ENCODE peak calls at places on chromosomes 3 and 15, in six cellular contexts. H is neuronal stem cell, K is trophoblast cell, L is mesenchymal stem cell, B is H1, I is IMR-90. X is an unnamed sample.

GRCh38 chr3:190076601-190077444 is 43.9 kb downstream of the P3H2 start:
- DNase-seq in H (peak), K (peak), L (peak), B (peak), I (peak), X (no peak)

GRCh38 chr3:189304465-189305341 is 132.9 kb downstream of the TPRG1 start:
- DNase-seq in H (no peak), K (peak), L (peak), B (peak), I (no peak), X (peak)

GRCh38 chr3:109900774-109901173 is 563.4 kb upstream of the DPPA4 start:
- DNase-seq in H (no peak), K (no peak), L (no peak), B (no peak), I (no peak), X (no peak)

GRCh38 chr3:71447197-71447596 is 136.3 kb downstream of the FOXP1 start:
- DNase-seq in H (no peak), K (no peak), L (no peak), B (no peak), I (no peak), X (no peak)

GRCh38 chr3:65945480-65945879 is 93.2 kb downstream of the MAGI1 start:
- DNase-seq in H (no peak), K (no peak), L (no peak), B (no peak), I (peak), X (no peak)

GRCh38 chr3:120457827-120458226 is 7.0 kb upstream of the FSTL1 start:
- DNase-seq in H (no peak), K (peak), L (no peak), B (no peak), I (peak), X (no peak)

GRCh38 chr3:56773588-56774330 is 28.0 kb downstream of the ARHGEF3 start:
- DNase-seq in H (no peak), K (no peak), L (no peak), B (no peak), I (no peak), X (no peak)

GRCh38 chr3:126023390-126023789 is 54.4 kb downstream of the ROPN1B start:
- DNase-seq in H (no peak), K (no peak), L (no peak), B (no peak), I (no peak), X (peak)

GRCh38 chr15:98428253-98428989 is 219.9 kb upstream of the IGF1R start:
- DNase-seq in H (peak), K (peak), L (peak), B (peak), I (peak), X (peak)

GRCh38 chr3:53238051-53238850 is 17.6 kb downstream of the TKT start:
- DNase-seq in H (no peak), K (peak), L (peak), B (no peak), I (peak), X (no peak)

GRCh38 chr3:32376098-32376497 is 15.6 kb upstream of the CMTM7 start:
- DNase-seq in H (no peak), K (no peak), L (no peak), B (no peak), I (peak), X (no peak)

GRCh38 chr15:35827949-35828348 is 282.0 kb upstream of the DPH6 start:
- DNase-seq in H (no peak), K (peak), L (peak), B (no peak), I (no peak), X (no peak)

GRCh38 chr3:141275973-141276372 is 44.3 kb downstream of the PXYLP1 start:
- DNase-seq in H (no peak), K (peak), L (peak), B (no peak), I (peak), X (no peak)

GRCh38 chr3:32759342-32759741 is 58.5 kb upstream of the TRIM71 start:
- DNase-seq in H (no peak), K (no peak), L (no peak), B (no peak), I (no peak), X (no peak)

GRCh38 chr3:31227152-31227581 is 305.6 kb upstream of the STT3B start:
- DNase-seq in H (no peak), K (peak), L (no peak), B (no peak), I (no peak), X (no peak)

GRCh38 chr3:35932995-35933394 is 293.7 kb downstream of the ARPP21 start:
- DNase-seq in H (no peak), K (peak), L (peak), B (no peak), I (peak), X (no peak)

GRCh38 chr3:38097446-38098375 is 39.2 kb downstream of the ACAA1 start:
- DNase-seq in H (no peak), K (no peak), L (no peak), B (no peak), I (no peak), X (peak)

GRCh38 chr3:169812124-169812843 is 386 bp upstream of the LRRIQ4 start:
- DNase-seq in H (peak), K (peak), L (peak), B (no peak), I (peak), X (peak)

GRCh38 chr15:55457401-55458022 is 49.2 kb downstream of the PIERCE2 start:
- DNase-seq in H (no peak), K (no peak), L (no peak), B (no peak), I (no peak), X (no peak)

GRCh38 chr15:53962646-53963561 is 15.3 kb upstream of the UNC13C start:
- DNase-seq in H (peak), K (peak), L (no peak), B (no peak), I (no peak), X (peak)

GRCh38 chr15:23869391-23869790 is 182.3 kb upstream of the NDN start:
- DNase-seq in H (peak), K (no peak), L (peak), B (no peak), I (no peak), X (peak)

GRCh38 chr15:77059761-77060345 is 11.1 kb downstream of the TSPAN3 start:
- DNase-seq in H (no peak), K (no peak), L (no peak), B (no peak), I (peak), X (no peak)

GRCh38 chr3:154129625-154130024 is 8.4 kb downstream of the ARHGEF26 start:
- DNase-seq in H (no peak), K (no peak), L (no peak), B (no peak), I (no peak), X (no peak)

GRCh38 chr15:33074942-33075341 is 119.6 kb downstream of the FMN1 start:
- DNase-seq in H (no peak), K (peak), L (no peak), B (no peak), I (no peak), X (peak)

GRCh38 chr15:39059886-39060285 is 495.3 kb upstream of the RASGRP1 start:
- DNase-seq in H (no peak), K (no peak), L (peak), B (no peak), I (peak), X (no peak)

GRCh38 chr3:172222474-172223071 is 183.2 kb downstream of the FNDC3B start:
- DNase-seq in H (no peak), K (no peak), L (no peak), B (no peak), I (no peak), X (no peak)

GRCh38 chr15:75454471-75455418 is 3.3 kb upstream of the SIN3A start:
- DNase-seq in H (peak), K (peak), L (peak), B (no peak), I (no peak), X (peak)

GRCh38 chr15:94075349-94075748 is 156.0 kb upstream of the MCTP2 start:
- DNase-seq in H (no peak), K (no peak), L (peak), B (no peak), I (peak), X (no peak)

GRCh38 chr3:32937331-32937730 is 14.1 kb upstream of the CCR4 start:
- DNase-seq in H (no peak), K (no peak), L (peak), B (no peak), I (no peak), X (peak)

GRCh38 chr3:197599089-197599765 is 43.5 kb upstream of the BDH1 start:
- DNase-seq in H (peak), K (peak), L (peak), B (peak), I (peak), X (peak)

GRCh38 chr15:99452728-99453643 is 112.8 kb upstream of the MEF2A start:
- DNase-seq in H (no peak), K (peak), L (peak), B (no peak), I (peak), X (no peak)

GRCh38 chr15:99546436-99547100 is 19.2 kb upstream of the MEF2A start:
- DNase-seq in H (no peak), K (no peak), L (no peak), B (no peak), I (no peak), X (no peak)

GRCh38 chr15:40696228-40696627 is 1.3 kb downstream of the RAD51 start:
- DNase-seq in H (no peak), K (peak), L (no peak), B (no peak), I (no peak), X (no peak)
- H3K9ac ChIP-seq in H (peak), K (no peak), L (peak), B (no peak), I (no peak), X (no peak)

GRCh38 chr3:63135362-63135761 is 142.7 kb upstream of the SYNPR start:
- DNase-seq in H (peak), K (no peak), L (no peak), B (no peak), I (no peak), X (no peak)

GRCh38 chr3:63128380-63128779 is 149.7 kb upstream of the SYNPR start:
- DNase-seq in H (no peak), K (no peak), L (no peak), B (no peak), I (no peak), X (peak)

GRCh38 chr3:63130625-63131024 is 147.5 kb upstream of the SYNPR start:
- DNase-seq in H (no peak), K (no peak), L (no peak), B (no peak), I (no peak), X (no peak)

GRCh38 chr3:63132456-63133250 is 145.5 kb upstream of the SYNPR start:
- DNase-seq in H (no peak), K (no peak), L (no peak), B (no peak), I (no peak), X (no peak)
- H3K4ac ChIP-seq in H (no peak), K (no peak), L (no peak), B (no peak), I (no peak), X (no peak)

GRCh38 chr15:100818927-100819326 is 60.7 kb upstream of the ALDH1A3 start:
- DNase-seq in H (no peak), K (no peak), L (no peak), B (no peak), I (peak), X (no peak)

GRCh38 chr15:100824211-100824610 is 55.4 kb upstream of the ALDH1A3 start:
- DNase-seq in H (no peak), K (no peak), L (no peak), B (no peak), I (no peak), X (no peak)

GRCh38 chr15:100821327-100821726 is 58.3 kb upstream of the ALDH1A3 start:
- DNase-seq in H (no peak), K (no peak), L (no peak), B (no peak), I (no peak), X (no peak)
- H3K14ac ChIP-seq in H (no peak), K (no peak), L (no peak), B (no peak), I (no peak), X (no peak)

DNA sequence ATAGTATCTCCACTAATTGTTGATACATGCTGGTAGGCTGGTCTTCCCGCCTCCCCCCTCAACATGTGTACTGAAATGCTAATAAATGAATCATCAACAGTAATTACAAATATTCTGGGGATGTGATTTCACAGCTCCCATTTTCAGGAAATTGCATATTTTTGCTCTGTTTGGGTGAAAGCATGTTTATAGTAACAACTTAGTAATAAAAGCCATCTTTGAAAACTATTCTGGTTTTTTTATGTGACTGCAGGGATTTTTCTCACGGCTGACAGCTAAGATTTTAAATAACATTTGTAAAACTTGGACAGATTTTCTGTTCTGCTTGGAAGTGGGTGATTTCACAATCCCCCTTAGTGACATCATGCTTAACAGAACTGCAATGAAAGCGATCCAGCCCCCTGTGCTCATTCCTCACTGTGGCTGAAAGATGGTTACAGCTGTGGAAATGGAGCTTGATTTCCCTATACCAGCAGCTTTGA is 25.6 kb upstream of the FAM174B start:
- DNase-seq in H (no peak), K (peak), L (peak), B (no peak), I (peak), X (no peak)
- H3K9ac ChIP-seq in H (no peak), K (no peak), L (peak), B (no peak), I (no peak), X (no peak)

GRCh38 chr15:66635006-66635405 is 67.0 kb upstream of the SMAD6 start:
- DNase-seq in H (no peak), K (no peak), L (no peak), B (no peak), I (no peak), X (no peak)
- H3K4ac ChIP-seq in H (no peak), K (no peak), L (no peak), B (no peak), I (no peak), X (no peak)

GRCh38 chr3:152174876-152175575 is 93.7 kb upstream of the MBNL1 start:
- DNase-seq in H (no peak), K (no peak), L (no peak), B (no peak), I (peak), X (no peak)
- H3K14ac ChIP-seq in H (no peak), K (no peak), L (no peak), B (no peak), I (peak), X (no peak)

DNA sequence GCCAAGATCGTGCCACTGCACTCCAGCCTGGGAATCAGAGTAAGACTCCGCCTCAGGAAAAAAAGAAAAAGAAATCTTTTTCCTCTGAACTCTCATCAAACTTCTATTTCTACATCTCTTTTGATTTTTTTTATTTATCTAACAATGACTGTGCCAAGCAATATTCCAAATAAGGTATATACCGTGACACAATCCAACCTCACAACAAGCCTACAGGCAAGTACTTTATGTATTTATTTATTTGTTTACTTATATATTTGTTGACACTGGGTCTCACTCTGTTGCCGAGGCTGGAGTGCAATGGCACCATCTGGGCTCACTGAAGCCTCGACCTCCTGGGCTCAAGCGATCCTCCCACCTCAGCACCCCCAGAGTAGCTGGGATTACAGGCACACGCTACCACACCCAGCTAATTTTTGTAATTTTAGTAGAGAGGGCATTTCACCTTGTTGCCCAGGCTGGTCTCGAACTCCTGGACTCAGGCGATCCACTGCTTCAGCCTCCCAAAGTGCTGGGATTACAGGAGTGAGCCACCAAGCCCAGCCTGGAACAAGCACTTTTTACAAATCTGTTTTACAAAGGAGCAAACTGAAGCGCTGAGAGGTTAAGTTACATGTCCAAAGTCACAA is 94.9 kb upstream of the CHD2 start:
- DNase-seq in H (no peak), K (no peak), L (no peak), B (no peak), I (no peak), X (no peak)
- H3K9ac ChIP-seq in H (no peak), K (no peak), L (peak), B (no peak), I (no peak), X (no peak)

DNA sequence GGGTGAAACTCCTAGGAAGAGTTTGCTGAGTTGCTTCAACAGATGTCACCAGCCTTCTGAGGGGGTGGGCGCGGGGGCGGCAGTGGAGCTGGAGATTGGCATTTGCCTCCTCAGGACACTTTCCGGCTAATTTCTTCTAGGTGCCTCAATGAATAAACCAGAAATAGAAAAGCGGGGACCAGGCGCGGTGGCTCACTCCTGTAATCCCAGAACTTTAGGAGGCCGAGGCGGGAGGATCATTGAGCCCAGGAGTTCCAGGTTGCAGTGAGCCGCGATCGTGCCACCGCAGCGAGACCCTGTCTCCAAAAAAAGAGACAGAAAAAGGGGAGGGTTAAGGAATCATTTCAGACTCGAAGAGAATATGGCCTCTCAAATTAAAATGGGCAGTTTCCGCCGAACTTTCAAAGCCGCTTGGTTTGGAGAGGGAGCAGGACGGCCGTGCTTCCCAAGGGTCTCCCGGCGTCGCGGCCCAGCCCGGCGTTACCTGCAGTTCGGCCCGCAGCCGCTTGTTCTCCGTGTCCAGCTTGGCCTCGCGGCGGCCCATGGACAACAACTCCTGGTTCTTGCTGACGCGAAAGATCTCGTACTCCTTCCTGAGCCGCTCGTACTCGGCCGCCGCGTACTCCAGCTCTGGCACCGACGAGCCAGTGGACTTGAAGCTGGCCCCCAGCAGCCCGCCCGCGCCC is 587 bp downstream of the NPHP3 start:
- DNase-seq in H (peak), K (peak), L (peak), B (no peak), I (peak), X (peak)
- H3K4ac ChIP-seq in H (no peak), K (peak), L (peak), B (peak), I (peak), X (no peak)

GRCh38 chr15:26771917-26772587 is 814 bp downstream of the GABRB3 start:
- DNase-seq in H (peak), K (no peak), L (no peak), B (no peak), I (no peak), X (no peak)

GRCh38 chr15:26771168-26771916 is 1.5 kb downstream of the GABRB3 start:
- DNase-seq in H (peak), K (no peak), L (no peak), B (no peak), I (no peak), X (peak)

GRCh38 chr15:26772588-26773484 is at the start of gene GABRB3:
- DNase-seq in H (peak), K (no peak), L (no peak), B (no peak), I (no peak), X (peak)

GRCh38 chr15:26766262-26766661 is 6.6 kb downstream of the GABRB3 start:
- DNase-seq in H (no peak), K (no peak), L (no peak), B (no peak), I (no peak), X (no peak)

GRCh38 chr15:26767169-26767670 is 5.6 kb downstream of the GABRB3 start:
- DNase-seq in H (peak), K (no peak), L (no peak), B (peak), I (no peak), X (peak)
- H3K14ac ChIP-seq in H (no peak), K (no peak), L (no peak), B (no peak), I (no peak), X (no peak)

GRCh38 chr3:108822167-108822897 is at the start of gene TRAT1:
- DNase-seq in H (no peak), K (no peak), L (no peak), B (no peak), I (no peak), X (no peak)
- H3K9ac ChIP-seq in H (no peak), K (no peak), L (no peak), B (no peak), I (no peak), X (no peak)